ENCODE peak calls at places on chromosomes 11 and 22, in five cellular contexts. W is HepG2, P is GM12878, I is HCT116, Q is GM23338. Y is an unnamed sample.
A peak's percentile ranks its signal among the peaks of the same experiment; 100 is the strongest.

GRCh38 chr11:71470956-71471355 is 18.0 kb downstream of the NADSYN1 start:
- DNase-seq in W (no peak), I (no peak), P (no peak), Q (no peak), Y (no peak)

GRCh38 chr11:75591371-75591770 is 29.3 kb downstream of the SERPINH1 start:
- DNase-seq in I (no peak), W (no peak), Q (no peak), P (no peak), Y (no peak)

GRCh38 chr11:9316334-9316733 is 1.9 kb upstream of the TMEM41B start:
- DNase-seq in Q (no peak), P (no peak), W (no peak), I (no peak), Y (no peak)

GRCh38 chr11:33944345-33944692 is 52.4 kb upstream of the LMO2 start:
- DNase-seq in P (no peak), Q (no peak), W (no peak), I (no peak), Y (no peak)

GRCh38 chr11:46253258-46254134 is 24.0 kb upstream of the CREB3L1 start:
- DNase-seq in I (no peak), Q (no peak), P (no peak), W (no peak), Y (no peak)

GRCh38 chr22:24591286-24591830 is 1.5 kb downstream of the LRRC75B start:
- DNase-seq in W (no peak), I (no peak), Q (no peak), P (no peak), Y (no peak)

GRCh38 chr11:59766542-59766941 is 11.4 kb downstream of the STX3 start:
- DNase-seq in I (no peak), W (no peak), Q (no peak), P (no peak), Y (no peak)

GRCh38 chr11:103358251-103358650 is 249.0 kb downstream of the DYNC2H1 start:
- DNase-seq in Q (no peak), I (no peak), W (no peak), P (no peak), Y (no peak)

GRCh38 chr11:101880208-101880607 is 34.6 kb upstream of the CEP126 start:
- DNase-seq in P (no peak), Q (peak; percentile 78), W (peak; percentile 75), I (peak; percentile 72), Y (no peak)

GRCh38 chr11:95302211-95302610 is 71.2 kb upstream of the SESN3 start:
- DNase-seq in I (no peak), Q (no peak), P (no peak), W (no peak), Y (no peak)

GRCh38 chr11:121630041-121630440 is 177.3 kb upstream of the SORL1-AS1 start:
- DNase-seq in W (no peak), I (no peak), Q (no peak), P (no peak), Y (no peak)

GRCh38 chr11:13064593-13064992 is 55.5 kb downstream of the RASSF10 start:
- DNase-seq in W (no peak), I (no peak), Q (no peak), P (no peak), Y (no peak)

GRCh38 chr11:13065200-13065787 is 56.2 kb downstream of the RASSF10 start:
- DNase-seq in I (no peak), P (no peak), W (peak; percentile 36), Q (no peak), Y (no peak)

GRCh38 chr11:13062115-13062514 is 53.0 kb downstream of the RASSF10 start:
- DNase-seq in Q (no peak), I (no peak), P (no peak), W (no peak), Y (no peak)

GRCh38 chr11:13061294-13061990 is 52.3 kb downstream of the RASSF10 start:
- DNase-seq in P (no peak), Q (no peak), I (no peak), W (no peak), Y (no peak)
- TF ChIP-seq REST in P (no peak), Q (no peak), I (no peak), W (no peak), Y (no peak)

DNA sequence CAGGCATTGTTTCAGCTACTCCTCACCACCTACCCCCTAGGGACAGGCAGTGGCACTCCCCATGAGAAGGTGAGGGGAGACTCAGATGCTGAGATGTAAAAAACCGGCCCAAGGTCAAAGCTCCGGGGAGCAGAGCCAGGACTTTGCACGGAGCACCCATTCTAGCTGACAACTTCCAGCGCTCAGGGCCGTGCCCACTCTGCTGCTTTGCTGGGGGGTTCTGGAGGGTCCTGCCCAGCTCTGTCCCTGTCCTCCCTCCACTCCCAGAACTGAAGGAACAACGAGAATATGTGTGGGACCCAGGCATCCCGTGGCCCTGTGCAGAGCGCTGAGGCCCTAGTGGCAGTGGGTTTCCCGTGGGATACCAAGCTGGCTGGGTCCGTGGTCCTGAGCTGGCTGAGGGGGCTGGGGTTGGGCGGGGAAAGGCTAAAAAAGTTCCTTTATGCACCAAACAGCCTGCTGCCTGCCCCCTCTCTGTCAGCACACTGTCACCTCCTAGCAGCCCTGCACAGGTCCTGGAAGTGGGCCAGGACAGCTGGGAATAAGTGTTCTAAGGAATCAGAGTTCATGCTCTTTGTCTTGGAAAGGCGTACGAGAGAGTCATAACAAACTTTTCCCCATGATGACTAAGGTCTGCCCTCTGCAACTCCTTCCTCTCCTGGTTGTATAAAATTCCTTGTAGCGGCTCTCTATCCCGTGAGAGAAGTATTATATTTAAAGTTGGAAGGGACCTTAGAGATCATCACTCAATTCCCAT is 1.9 kb downstream of the MS4A10 start:
- DNase-seq in W (no peak), P (no peak), Q (no peak), I (no peak), Y (no peak)
- H3K27ac ChIP-seq in W (no peak overlapping the region), P (no peak overlapping the region), Q (no peak overlapping the region), I (no peak overlapping the region), Y (no peak overlapping the region)

GRCh38 chr22:45107671-45108070 is 56.1 kb upstream of the NUP50 start:
- DNase-seq in W (no peak), I (no peak), Q (no peak), P (no peak), Y (no peak)
- H3K27me3 ChIP-seq in W (peaks cover 28% of the 10 kb centered on the region), I (no peaks in the 10 kb centered on the region), Q (peaks cover under 1% of the 10 kb centered on the region), P (no peaks in the 10 kb centered on the region), Y (no peaks in the 10 kb centered on the region)

DNA sequence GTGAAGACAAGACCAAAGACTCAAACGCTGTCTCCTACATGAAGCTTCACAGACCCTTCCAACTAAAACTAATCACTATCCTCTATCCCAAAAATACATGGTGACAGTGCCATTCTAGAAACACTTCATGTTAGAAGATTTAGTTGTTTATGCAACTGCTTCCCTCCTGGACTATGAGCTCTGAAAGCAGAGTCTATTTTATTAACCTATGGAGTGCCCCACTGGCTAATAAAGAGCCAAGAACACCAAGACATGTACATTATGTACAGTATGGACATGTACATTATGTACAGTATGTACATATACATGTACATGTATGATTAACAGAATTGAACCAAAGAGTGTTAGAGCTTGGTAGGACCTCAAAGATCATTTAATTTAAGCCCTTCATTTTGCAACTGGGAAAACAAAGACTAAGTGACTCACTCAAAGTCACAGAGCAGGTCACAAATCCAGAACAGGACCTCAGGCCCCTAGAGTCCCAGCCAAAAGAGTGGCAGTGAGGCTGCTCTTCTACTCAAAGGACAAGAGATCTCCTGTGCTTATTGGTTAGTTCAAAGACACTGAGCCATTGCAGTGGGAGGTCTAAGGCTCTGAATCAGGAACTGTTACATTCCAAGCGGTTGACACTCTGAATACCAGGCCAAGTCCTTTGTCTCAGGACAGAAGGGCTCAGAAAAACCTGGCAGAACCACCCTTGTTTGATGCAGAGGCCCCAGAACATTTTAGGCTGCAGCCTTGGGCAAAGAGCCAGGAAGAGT is 103.9 kb downstream of the FAM168A start:
- DNase-seq in W (peak; percentile 46), Q (peak; percentile 84), I (peak; percentile 90), P (no peak), Y (peak; percentile 7)
- TF ChIP-seq REST in W (no peak), Q (no peak), I (no peak), P (no peak), Y (no peak)

GRCh38 chr22:36149464-36149863 is 11.1 kb downstream of the APOL3 start:
- DNase-seq in I (no peak), Q (no peak), P (no peak), W (no peak), Y (no peak)
- H3K27ac ChIP-seq in I (no peak overlapping the region), Q (no peak overlapping the region), P (no peak overlapping the region), W (no peak overlapping the region), Y (no peak overlapping the region)

GRCh38 chr22:19223110-19223509 is 44.6 kb upstream of the SLC25A1 start:
- DNase-seq in W (no peak), I (no peak), Q (no peak), P (no peak), Y (no peak)
- H3K27me3 ChIP-seq in W (no peaks in the 10 kb centered on the region), I (no peaks in the 10 kb centered on the region), Q (no peaks in the 10 kb centered on the region), P (no peaks in the 10 kb centered on the region), Y (no peaks in the 10 kb centered on the region)

GRCh38 chr11:119974051-119974450 is 163.9 kb downstream of the TRIM29 start:
- DNase-seq in W (no peak), P (no peak), Q (no peak), I (no peak), Y (no peak)

GRCh38 chr11:119972281-119972680 is 165.6 kb downstream of the TRIM29 start:
- DNase-seq in Q (no peak), W (no peak), I (no peak), P (no peak), Y (no peak)

GRCh38 chr11:119976805-119977583 is 160.9 kb downstream of the TRIM29 start:
- DNase-seq in W (no peak), P (no peak), Q (no peak), I (no peak), Y (no peak)

GRCh38 chr11:119975561-119976152 is 162.3 kb downstream of the TRIM29 start:
- DNase-seq in I (no peak), P (no peak), W (no peak), Q (peak; percentile 80), Y (no peak)

GRCh38 chr11:119974467-119974866 is 163.4 kb downstream of the TRIM29 start:
- DNase-seq in Q (no peak), W (no peak), P (no peak), I (no peak), Y (no peak)
- TF ChIP-seq REST in Q (no peak), W (no peak), P (no peak), I (no peak), Y (no peak)